ENCODE peak calls at places on chromosome 21, in seven cellular contexts. V is A549, E is HFF-Myc, H is heart right ventricle, T is upper lobe of right lung, B is mammary epithelial cell, Y is colonic mucosa. W is an unnamed sample.

GRCh38 chr21:42346441-42346840 is 4.4 kb downstream of the TFF2 start:
- DNase-seq in B (no peak), H (no peak), E (no peak), V (no peak), Y (peak; percentile 10), T (no peak), W (no peak)

GRCh38 chr21:10430007-10430406 is 91.4 kb upstream of the TPTE start:
- DNase-seq in Y (no peak), B (no peak), V (no peak), H (no peak), E (no peak), T (no peak), W (no peak)

GRCh38 chr21:34530264-34530663 is 18.3 kb upstream of the KCNE1 start:
- DNase-seq in H (no peak), B (no peak), V (no peak), T (no peak), Y (no peak), E (no peak), W (no peak)

GRCh38 chr21:36589352-36589971 is 109.5 kb upstream of the SIM2 start:
- DNase-seq in B (no peak), V (no peak), E (peak; percentile 44), Y (peak; percentile 39), H (peak; percentile 30), T (no peak), W (peak; percentile 53)

GRCh38 chr21:24112020-24112419 is 1495.3 kb downstream of the MRPL39 start:
- DNase-seq in E (no peak), B (no peak), H (no peak), V (no peak), Y (no peak), T (no peak), W (no peak)

GRCh38 chr21:31596055-31596454 is 63.4 kb upstream of the SOD1 start:
- DNase-seq in T (no peak), H (no peak), B (no peak), V (no peak), Y (no peak), E (no peak), W (no peak)

GRCh38 chr21:41317458-41317857 is 857 bp downstream of the FAM3B start:
- DNase-seq in V (no peak), T (no peak), H (no peak), B (no peak), Y (no peak), E (no peak), W (no peak)

GRCh38 chr21:42118901-42119300 is 47.8 kb downstream of the UMODL1 start:
- DNase-seq in T (no peak), V (no peak), E (no peak), H (no peak), Y (no peak), B (no peak), W (no peak)

GRCh38 chr21:33206771-33207290 is 22.9 kb upstream of the IFNAR2 start:
- DNase-seq in T (no peak), H (no peak), E (no peak), B (no peak), Y (no peak), V (no peak), W (peak; percentile 57)

GRCh38 chr21:41684381-41685245 is 82.2 kb downstream of the RIPK4 start:
- DNase-seq in Y (no peak), E (no peak), H (no peak), B (peak; percentile 72), T (peak; percentile 66), V (peak; percentile 40), W (no peak)

GRCh38 chr21:42310411-42311001 is 4.7 kb downstream of the TFF3 start:
- DNase-seq in T (peak; percentile 61), E (no peak), B (no peak), V (no peak), Y (peak; percentile 70), H (no peak), W (no peak)

GRCh38 chr21:37281993-37282392 is 14.9 kb upstream of the VPS26C start:
- DNase-seq in T (no peak), B (no peak), Y (no peak), H (no peak), V (no peak), E (no peak), W (no peak)

GRCh38 chr21:36647279-36648093 is 51.4 kb upstream of the SIM2 start:
- DNase-seq in H (no peak), Y (no peak), E (no peak), T (peak; percentile 6), V (peak; percentile 21), B (no peak), W (no peak)

GRCh38 chr21:36929622-36930021 is 36.8 kb downstream of the HLCS start:
- DNase-seq in V (no peak), E (no peak), Y (no peak), T (no peak), H (no peak), B (peak; percentile 35), W (no peak)

GRCh38 chr21:32597205-32597604 is 11.9 kb upstream of the TCP10L start:
- DNase-seq in E (peak; percentile 69), Y (no peak), B (peak; percentile 97), V (peak; percentile 12), T (no peak), H (no peak), W (no peak)

GRCh38 chr21:40687625-40688024 is 159.3 kb downstream of the DSCAM start:
- DNase-seq in B (no peak), V (no peak), Y (no peak), E (no peak), H (no peak), T (no peak), W (no peak)

GRCh38 chr21:46219591-46220239 is 8.9 kb downstream of the LSS start:
- DNase-seq in Y (no peak), B (no peak), V (no peak), T (peak; percentile 76), H (peak; percentile 65), E (no peak), W (peak; percentile 71)

GRCh38 chr21:15801352-15801863 is 71.6 kb downstream of the USP25 start:
- DNase-seq in T (no peak), H (no peak), E (no peak), Y (no peak), V (no peak), B (no peak), W (no peak)

GRCh38 chr21:14114251-14114650 is 96.5 kb downstream of the LIPI start:
- DNase-seq in V (no peak), E (no peak), Y (no peak), T (no peak), B (peak; percentile 34), H (no peak), W (no peak)

GRCh38 chr21:16775056-16775455 is 737.8 kb upstream of the CXADR start:
- DNase-seq in B (no peak), E (no peak), T (no peak), H (no peak), Y (no peak), V (no peak), W (no peak)

GRCh38 chr21:46050651-46051378 is 47.1 kb upstream of the COL6A2 start:
- DNase-seq in V (no peak), Y (no peak), E (no peak), B (no peak), H (no peak), T (no peak), W (peak; percentile 38)

GRCh38 chr21:35556536-35556935 is 503.8 kb downstream of the SETD4 start:
- DNase-seq in E (no peak), V (no peak), H (no peak), Y (no peak), B (no peak), T (no peak), W (no peak)

GRCh38 chr21:35561076-35561475 is 499.2 kb downstream of the SETD4 start:
- DNase-seq in H (no peak), T (no peak), E (no peak), V (no peak), Y (no peak), B (no peak), W (no peak)

GRCh38 chr21:35559881-35560280 is 500.4 kb downstream of the SETD4 start:
- DNase-seq in H (no peak), B (no peak), Y (no peak), E (no peak), V (no peak), T (no peak), W (no peak)

GRCh38 chr21:35562876-35563275 is 497.4 kb downstream of the SETD4 start:
- DNase-seq in B (no peak), H (no peak), V (no peak), Y (no peak), E (no peak), T (no peak), W (no peak)

GRCh38 chr21:35559128-35559831 is 501.0 kb downstream of the SETD4 start:
- DNase-seq in Y (no peak), E (peak; percentile 81), T (no peak), B (peak; percentile 33), H (no peak), V (no peak), W (no peak)
- TF ChIP-seq CTCF in Y (no peak), E (no peak), T (no peak), B (no peak), H (no peak), V (no peak), W (no peak)

DNA sequence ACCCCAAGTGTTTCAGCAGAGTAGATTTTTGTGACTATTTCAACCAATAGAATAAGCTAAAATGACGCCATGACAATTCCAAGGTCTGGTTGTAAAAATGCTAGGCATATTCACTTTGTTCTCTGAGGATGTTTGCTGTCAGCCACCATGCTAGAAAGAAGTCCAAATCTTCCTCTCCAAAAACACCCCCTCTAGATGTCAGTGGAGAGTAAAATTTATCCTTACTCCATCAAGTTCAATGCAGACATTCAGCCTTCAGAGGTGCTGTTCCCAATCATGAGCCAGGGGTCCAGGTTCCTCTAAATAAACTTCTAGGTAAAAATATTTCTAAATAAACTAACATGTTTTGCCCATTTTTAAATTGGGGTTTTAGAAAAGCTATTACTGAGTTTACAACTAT is 395.4 kb upstream of the ADAMTS5 start:
- DNase-seq in Y (no peak), V (no peak), B (peak; percentile 11), E (no peak), T (no peak), H (no peak), W (no peak)
- TF ChIP-seq CTCF in Y (no peak), V (no peak), B (peak; percentile 44), E (peak; percentile 15), T (no peak), H (peak; percentile 38), W (peak; percentile 12)

GRCh38 chr21:44301961-44302406 is 2.1 kb downstream of the PFKL start:
- DNase-seq in Y (peak; percentile 52), T (no peak), E (no peak), B (no peak), V (no peak), H (no peak), W (no peak)
- TF ChIP-seq CTCF in Y (peak; percentile 7), T (no peak), E (no peak), B (no peak), V (no peak), H (no peak), W (no peak)

GRCh38 chr21:45013271-45013841 is 61.0 kb upstream of the ADARB1 start:
- DNase-seq in V (no peak), E (no peak), B (no peak), T (peak; percentile 53), H (no peak), Y (no peak), W (peak; percentile 37)
- TF ChIP-seq CTCF in V (no peak), E (no peak), B (no peak), T (no peak), H (no peak), Y (no peak), W (no peak)

GRCh38 chr21:43361127-43361492 is 65.8 kb downstream of the SIK1 start:
- DNase-seq in E (no peak), B (peak; percentile 50), T (no peak), Y (no peak), H (peak; percentile 60), V (no peak), W (no peak)
- TF ChIP-seq CTCF in E (no peak), B (peak; percentile 11), T (no peak), Y (no peak), H (peak; percentile 18), V (no peak), W (no peak)

W was measured in lower lobe of right lung.